ENCODE peak calls at places on chromosomes 4 and X, in five cellular contexts. One of them, this sample, is unnamed.

GRCh38 chr4:14254252-14254651 is 626.7 kb upstream of the BOD1L1 start:
- DNase-seq in PC-3: peak; percentile 69
- DNase-seq in lower leg skin: no peak
- DNase-seq in psoas muscle: peak; percentile 30
- DNase-seq in mesothelial cell of epicardium: peak; percentile 38
- DNase-seq in this sample: no peak

GRCh38 chr4:106614446-106614845 is 245.9 kb upstream of the GIMD1 start:
- DNase-seq in lower leg skin: no peak
- DNase-seq in mesothelial cell of epicardium: no peak
- DNase-seq in PC-3: peak; percentile 2
- DNase-seq in psoas muscle: no peak
- DNase-seq in this sample: no peak

GRCh38 chr4:122652379-122652778 is 31.5 kb upstream of the IL21 start:
- DNase-seq in PC-3: peak; percentile 66
- DNase-seq in psoas muscle: no peak
- DNase-seq in lower leg skin: no peak
- DNase-seq in mesothelial cell of epicardium: no peak
- DNase-seq in this sample: no peak

GRCh38 chr4:46329118-46329976 is 60.6 kb downstream of the GABRA2 start:
- DNase-seq in PC-3: peak; percentile 74
- DNase-seq in lower leg skin: no peak
- DNase-seq in mesothelial cell of epicardium: no peak
- DNase-seq in psoas muscle: no peak
- DNase-seq in this sample: no peak

GRCh38 chr4:158319880-158320279 is 109.6 kb downstream of the TMEM144 start:
- DNase-seq in psoas muscle: no peak
- DNase-seq in PC-3: no peak
- DNase-seq in lower leg skin: no peak
- DNase-seq in mesothelial cell of epicardium: no peak
- DNase-seq in this sample: no peak

GRCh38 chr4:32824321-32824720 is 2104.2 kb downstream of the PCDH7 start:
- DNase-seq in mesothelial cell of epicardium: no peak
- DNase-seq in psoas muscle: no peak
- DNase-seq in PC-3: no peak
- DNase-seq in lower leg skin: no peak
- DNase-seq in this sample: no peak

GRCh38 chrX:149510386-149510785 is 5.3 kb upstream of the IDS start:
- DNase-seq in PC-3: peak; percentile 54
- DNase-seq in mesothelial cell of epicardium: no peak
- DNase-seq in psoas muscle: no peak
- DNase-seq in lower leg skin: peak; percentile 15
- DNase-seq in this sample: no peak

GRCh38 chr4:152476796-152477195 is 59.1 kb downstream of the FBXW7 start:
- DNase-seq in PC-3: no peak
- DNase-seq in lower leg skin: no peak
- DNase-seq in psoas muscle: no peak
- DNase-seq in mesothelial cell of epicardium: no peak
- DNase-seq in this sample: no peak

GRCh38 chr4:106323119-106323518 is 6.8 kb downstream of the AIMP1 start:
- DNase-seq in mesothelial cell of epicardium: no peak
- DNase-seq in PC-3: no peak
- DNase-seq in psoas muscle: no peak
- DNase-seq in lower leg skin: no peak
- DNase-seq in this sample: no peak

GRCh38 chr4:94603170-94603747 is 151.5 kb downstream of the PDLIM5 start:
- DNase-seq in lower leg skin: no peak
- DNase-seq in psoas muscle: no peak
- DNase-seq in mesothelial cell of epicardium: no peak
- DNase-seq in PC-3: peak; percentile 47
- DNase-seq in this sample: no peak

GRCh38 chr4:127922226-127922625 is 41.5 kb downstream of the PLK4 start:
- DNase-seq in psoas muscle: no peak
- DNase-seq in mesothelial cell of epicardium: no peak
- DNase-seq in lower leg skin: no peak
- DNase-seq in PC-3: no peak
- DNase-seq in this sample: no peak

GRCh38 chr4:7533267-7533666 is 98.5 kb upstream of the PSAPL1 start:
- DNase-seq in lower leg skin: no peak
- DNase-seq in psoas muscle: no peak
- DNase-seq in mesothelial cell of epicardium: no peak
- DNase-seq in PC-3: no peak
- DNase-seq in this sample: no peak

GRCh38 chr4:25489221-25489797 is 112.2 kb downstream of the ANAPC4 start:
- DNase-seq in PC-3: no peak
- DNase-seq in psoas muscle: no peak
- DNase-seq in lower leg skin: no peak
- DNase-seq in mesothelial cell of epicardium: no peak
- DNase-seq in this sample: no peak

GRCh38 chrX:39752820-39753219 is 344.9 kb downstream of the BCOR start:
- DNase-seq in PC-3: peak; percentile 30
- DNase-seq in psoas muscle: no peak
- DNase-seq in lower leg skin: no peak
- DNase-seq in mesothelial cell of epicardium: no peak
- DNase-seq in this sample: no peak

GRCh38 chr4:19729873-19730735 is 521.6 kb upstream of the SLIT2 start:
- DNase-seq in lower leg skin: no peak
- DNase-seq in PC-3: no peak
- DNase-seq in psoas muscle: no peak
- DNase-seq in mesothelial cell of epicardium: no peak
- DNase-seq in this sample: no peak

GRCh38 chr4:141290771-141291170 is 70.1 kb downstream of the ZNF330 start:
- DNase-seq in mesothelial cell of epicardium: no peak
- DNase-seq in lower leg skin: no peak
- DNase-seq in psoas muscle: no peak
- DNase-seq in PC-3: no peak
- DNase-seq in this sample: no peak

GRCh38 chrX:31232506-31232905 is 160.7 kb upstream of the FTHL17 start:
- DNase-seq in lower leg skin: no peak
- DNase-seq in mesothelial cell of epicardium: no peak
- DNase-seq in PC-3: no peak
- DNase-seq in psoas muscle: no peak
- DNase-seq in this sample: no peak

GRCh38 chrX:38347136-38347535 is 5.3 kb upstream of the OTC start:
- DNase-seq in PC-3: peak; percentile 41
- DNase-seq in psoas muscle: no peak
- DNase-seq in lower leg skin: no peak
- DNase-seq in mesothelial cell of epicardium: no peak
- DNase-seq in this sample: no peak

GRCh38 chr4:168480991-168481588 is 798 bp upstream of the DDX60L start:
- DNase-seq in PC-3: peak; percentile 82
- DNase-seq in psoas muscle: no peak
- DNase-seq in lower leg skin: no peak
- DNase-seq in mesothelial cell of epicardium: no peak
- DNase-seq in this sample: no peak

GRCh38 chr4:81465668-81466357 is 5.9 kb downstream of the RASGEF1B start:
- DNase-seq in mesothelial cell of epicardium: no peak
- DNase-seq in psoas muscle: no peak
- DNase-seq in PC-3: no peak
- DNase-seq in lower leg skin: no peak
- DNase-seq in this sample: no peak

GRCh38 chr4:74754218-74754617 is 40.1 kb downstream of the BTC start:
- DNase-seq in psoas muscle: no peak
- DNase-seq in PC-3: no peak
- DNase-seq in lower leg skin: no peak
- DNase-seq in mesothelial cell of epicardium: no peak
- DNase-seq in this sample: no peak

GRCh38 chrX:154333837-154334271 is 38.3 kb downstream of the TKTL1 start:
- DNase-seq in PC-3: no peak
- DNase-seq in psoas muscle: no peak
- DNase-seq in mesothelial cell of epicardium: no peak
- DNase-seq in lower leg skin: no peak
- DNase-seq in this sample: no peak

GRCh38 chr4:8401665-8402064 is 38.9 kb downstream of the ACOX3 start:
- DNase-seq in PC-3: no peak
- DNase-seq in psoas muscle: no peak
- DNase-seq in lower leg skin: no peak
- DNase-seq in mesothelial cell of epicardium: no peak
- DNase-seq in this sample: no peak

GRCh38 chr4:81137446-81137845 is 77.6 kb downstream of the PRKG2 start:
- DNase-seq in psoas muscle: no peak
- DNase-seq in lower leg skin: no peak
- DNase-seq in mesothelial cell of epicardium: no peak
- DNase-seq in PC-3: no peak
- DNase-seq in this sample: no peak

GRCh38 chr4:14669418-14669817 is 332.9 kb upstream of the CPEB2 start:
- DNase-seq in lower leg skin: no peak
- DNase-seq in mesothelial cell of epicardium: no peak
- DNase-seq in PC-3: no peak
- DNase-seq in psoas muscle: no peak
- DNase-seq in this sample: no peak

DNA sequence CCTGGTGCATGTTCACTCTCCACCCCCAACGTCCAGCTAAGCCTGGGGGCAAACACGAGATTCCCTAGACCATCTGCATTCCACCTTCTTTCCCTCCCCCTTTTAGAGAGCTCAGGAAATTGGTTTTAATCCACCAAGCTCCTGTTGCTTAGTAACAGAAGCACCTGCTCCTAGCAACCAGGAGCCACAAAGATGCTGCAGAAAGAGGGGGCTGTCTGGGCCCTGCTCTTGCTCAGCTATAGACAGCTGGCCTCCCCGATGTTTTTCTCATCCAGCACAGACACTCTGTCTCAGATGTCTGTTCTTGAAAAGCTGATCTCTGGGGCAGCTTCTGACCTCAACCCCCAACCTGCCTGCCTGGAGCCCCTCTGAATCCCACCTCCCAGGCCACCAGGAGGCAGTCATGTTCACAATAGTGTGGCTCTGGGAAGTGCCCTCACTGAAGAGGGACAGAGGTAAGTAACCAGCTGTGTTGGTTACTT is 71.5 kb downstream of the SLC16A2 start:
- DNase-seq in lower leg skin: no peak
- DNase-seq in mesothelial cell of epicardium: no peak
- DNase-seq in psoas muscle: no peak
- DNase-seq in PC-3: no peak
- DNase-seq in this sample: no peak
- TF ChIP-seq CTCF in lower leg skin: no peak
- TF ChIP-seq CTCF in mesothelial cell of epicardium: no peak
- TF ChIP-seq CTCF in psoas muscle: peak; percentile 17
- TF ChIP-seq CTCF in PC-3: peak; percentile 36
- TF ChIP-seq CTCF in this sample: peak; percentile 59

GRCh38 chr4:183157215-183157614 is 58.2 kb downstream of the WWC2 start:
- DNase-seq in mesothelial cell of epicardium: no peak
- DNase-seq in psoas muscle: no peak
- DNase-seq in PC-3: peak; percentile 15
- DNase-seq in lower leg skin: no peak
- DNase-seq in this sample: no peak
- TF ChIP-seq CTCF in mesothelial cell of epicardium: no peak
- TF ChIP-seq CTCF in psoas muscle: no peak
- TF ChIP-seq CTCF in PC-3: peak; percentile 40
- TF ChIP-seq CTCF in lower leg skin: no peak
- TF ChIP-seq CTCF in this sample: no peak

GRCh38 chr4:88315460-88316017 is 31.2 kb upstream of the PPM1K start:
- DNase-seq in mesothelial cell of epicardium: no peak
- DNase-seq in psoas muscle: no peak
- DNase-seq in PC-3: no peak
- DNase-seq in lower leg skin: no peak
- DNase-seq in this sample: no peak
- TF ChIP-seq CTCF in mesothelial cell of epicardium: no peak
- TF ChIP-seq CTCF in psoas muscle: no peak
- TF ChIP-seq CTCF in PC-3: no peak
- TF ChIP-seq CTCF in lower leg skin: no peak
- TF ChIP-seq CTCF in this sample: no peak

GRCh38 chr4:40552536-40552935 is 77.1 kb downstream of the RBM47 start:
- DNase-seq in PC-3: peak; percentile 59
- DNase-seq in lower leg skin: no peak
- DNase-seq in psoas muscle: no peak
- DNase-seq in mesothelial cell of epicardium: no peak
- DNase-seq in this sample: no peak

GRCh38 chr4:40547446-40548132 is 82.1 kb downstream of the RBM47 start:
- DNase-seq in lower leg skin: no peak
- DNase-seq in PC-3: peak; percentile 27
- DNase-seq in mesothelial cell of epicardium: no peak
- DNase-seq in psoas muscle: no peak
- DNase-seq in this sample: no peak

GRCh38 chr4:40548256-40548655 is 81.4 kb downstream of the RBM47 start:
- DNase-seq in psoas muscle: no peak
- DNase-seq in lower leg skin: no peak
- DNase-seq in PC-3: no peak
- DNase-seq in mesothelial cell of epicardium: no peak
- DNase-seq in this sample: no peak

GRCh38 chr4:40553995-40554394 is 75.7 kb downstream of the RBM47 start:
- DNase-seq in mesothelial cell of epicardium: no peak
- DNase-seq in lower leg skin: no peak
- DNase-seq in PC-3: no peak
- DNase-seq in psoas muscle: no peak
- DNase-seq in this sample: no peak

DNA sequence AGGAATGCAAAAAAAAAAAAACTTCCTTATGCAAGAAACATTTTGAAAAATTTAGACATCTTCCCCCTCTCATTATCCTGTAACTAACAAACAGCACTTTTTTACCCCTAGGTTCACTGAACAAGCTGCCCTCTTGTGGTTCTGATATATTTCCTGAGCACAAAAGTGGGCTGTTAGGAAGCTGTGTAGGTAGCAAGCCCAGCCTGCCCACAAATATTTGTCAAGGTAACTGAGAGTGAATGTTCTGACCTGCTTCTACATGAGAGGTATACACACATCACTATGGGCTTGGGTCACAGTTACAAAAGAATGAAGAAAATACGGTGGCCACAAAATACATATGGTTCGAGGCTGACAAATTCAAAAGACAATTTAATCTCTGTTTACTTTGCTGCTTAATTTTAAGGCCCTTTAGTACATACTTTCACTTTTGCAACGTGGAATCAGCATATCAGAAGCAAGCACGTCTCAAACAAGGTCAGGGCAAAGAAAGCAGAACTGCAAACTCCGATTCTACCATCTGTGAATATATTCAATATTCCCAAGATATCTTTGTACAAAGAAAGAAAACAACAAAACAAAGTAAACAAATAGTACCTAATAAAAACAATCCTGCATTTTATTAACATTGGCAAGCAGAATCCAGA is 78.6 kb downstream of the RBM47 start:
- DNase-seq in lower leg skin: no peak
- DNase-seq in mesothelial cell of epicardium: no peak
- DNase-seq in psoas muscle: no peak
- DNase-seq in PC-3: peak; percentile 53
- DNase-seq in this sample: no peak
- TF ChIP-seq CTCF in lower leg skin: no peak
- TF ChIP-seq CTCF in mesothelial cell of epicardium: no peak
- TF ChIP-seq CTCF in psoas muscle: no peak
- TF ChIP-seq CTCF in PC-3: peak; percentile 59
- TF ChIP-seq CTCF in this sample: peak; percentile 52

GRCh38 chrX:132169554-132169953 is 41.7 kb upstream of the FRMD7 start:
- DNase-seq in mesothelial cell of epicardium: no peak
- DNase-seq in PC-3: no peak
- DNase-seq in lower leg skin: no peak
- DNase-seq in psoas muscle: no peak
- DNase-seq in this sample: no peak
- TF ChIP-seq CTCF in mesothelial cell of epicardium: no peak
- TF ChIP-seq CTCF in PC-3: no peak
- TF ChIP-seq CTCF in lower leg skin: no peak
- TF ChIP-seq CTCF in psoas muscle: no peak
- TF ChIP-seq CTCF in this sample: no peak

GRCh38 chr4:34766935-34767859 is 1477.1 kb downstream of the ARAP2 start:
- DNase-seq in PC-3: peak; percentile 24
- DNase-seq in psoas muscle: no peak
- DNase-seq in lower leg skin: no peak
- DNase-seq in mesothelial cell of epicardium: no peak
- DNase-seq in this sample: no peak
- TF ChIP-seq CTCF in PC-3: peak; percentile 50
- TF ChIP-seq CTCF in psoas muscle: no peak
- TF ChIP-seq CTCF in lower leg skin: no peak
- TF ChIP-seq CTCF in mesothelial cell of epicardium: no peak
- TF ChIP-seq CTCF in this sample: no peak

This sample was measured in type B pancreatic cell.